ENCODE peak calls at places on chromosomes 6 and 20, in four cellular contexts. H, G, A and M are unnamed samples.

GRCh38 chr6:143223895-143224294 is 163.2 kb downstream of the AIG1 start:
- DNase-seq in H (no peak), G (no peak), A (no peak), M (peak)

GRCh38 chr6:95087394-95088097 is 489.8 kb upstream of the MANEA start:
- DNase-seq in H (peak), G (no peak), A (no peak), M (peak)

GRCh38 chr6:90083891-90084290 is 189.6 kb downstream of the GJA10 start:
- DNase-seq in H (no peak), G (no peak), A (peak), M (no peak)

GRCh38 chr6:4447646-4448315 is 312.4 kb upstream of the ECI2 start:
- DNase-seq in H (no peak), G (no peak), A (no peak), M (no peak)

GRCh38 chr6:136350914-136351313 is 61.3 kb upstream of the BCLAF1 start:
- DNase-seq in H (no peak), G (no peak), A (no peak), M (no peak)

GRCh38 chr6:36516559-36516958 is 30.7 kb downstream of the STK38 start:
- DNase-seq in H (no peak), G (no peak), A (no peak), M (no peak)

GRCh38 chr20:63216849-63217471 is 1.0 kb upstream of the YTHDF1 start:
- DNase-seq in H (no peak), G (no peak), A (no peak), M (no peak)

GRCh38 chr6:157670466-157671186 is 152.4 kb upstream of the SNX9 start:
- DNase-seq in H (no peak), G (no peak), A (no peak), M (no peak)

GRCh38 chr6:27111743-27112142 is 135.8 kb upstream of the PRSS16 start:
- DNase-seq in H (no peak), G (no peak), A (no peak), M (no peak)

GRCh38 chr6:159935065-159935464 is 33.8 kb upstream of the IGF2R start:
- DNase-seq in H (no peak), G (no peak), A (no peak), M (no peak)

GRCh38 chr6:95949985-95950384 is 65.8 kb upstream of the FUT9 start:
- DNase-seq in H (no peak), G (no peak), A (no peak), M (no peak)

GRCh38 chr20:32742322-32743236 is 688 bp downstream of the COMMD7 start:
- DNase-seq in H (no peak), G (peak), A (no peak), M (no peak)

GRCh38 chr6:127381384-127381783 is 38.0 kb upstream of the ECHDC1 start:
- DNase-seq in H (no peak), G (no peak), A (no peak), M (no peak)

GRCh38 chr6:12802440-12802839 is 85.9 kb downstream of the PHACTR1 start:
- DNase-seq in H (no peak), G (no peak), A (no peak), M (no peak)

GRCh38 chr20:17227669-17228623 is 1.1 kb downstream of the PCSK2 start:
- DNase-seq in H (no peak), G (peak), A (no peak), M (no peak)

GRCh38 chr6:157184202-157185015 is 138.9 kb downstream of the TMEM242 start:
- DNase-seq in H (peak), G (peak), A (peak), M (peak)

GRCh38 chr6:149176971-149177667 is 140.4 kb upstream of the TAB2 start:
- DNase-seq in H (no peak), G (no peak), A (no peak), M (peak)

GRCh38 chr6:18262812-18263560 is 1.3 kb downstream of the DEK start:
- DNase-seq in H (no peak), G (no peak), A (peak), M (peak)

GRCh38 chr6:7112741-7113313 is 5.1 kb downstream of the RREB1 start:
- DNase-seq in H (no peak), G (no peak), A (no peak), M (peak)

GRCh38 chr20:36467076-36467999 is 74.0 kb upstream of the MYL9 start:
- DNase-seq in H (no peak), G (no peak), A (no peak), M (no peak)

GRCh38 chr20:33783256-33783655 is 27.9 kb upstream of the CHMP4B start:
- DNase-seq in H (no peak), G (no peak), A (no peak), M (no peak)

GRCh38 chr20:19382371-19382770 is 169.9 kb downstream of the SLC24A3 start:
- DNase-seq in H (no peak), G (no peak), A (no peak), M (no peak)

GRCh38 chr20:63753381-63753780 is 13.8 kb downstream of the SLC2A4RG start:
- DNase-seq in H (no peak), G (no peak), A (no peak), M (no peak)

GRCh38 chr20:7775072-7775471 is 165.2 kb downstream of the HAO1 start:
- DNase-seq in H (no peak), G (no peak), A (no peak), M (no peak)

GRCh38 chr6:138162104-138162946 is 586 bp downstream of the ARFGEF3 start:
- DNase-seq in H (no peak), G (peak), A (no peak), M (no peak)

GRCh38 chr6:106600329-106600728 is 29.0 kb downstream of the RTN4IP1 start:
- DNase-seq in H (no peak), G (no peak), A (no peak), M (no peak)

GRCh38 chr6:24752917-24753486 is 21.7 kb upstream of the GMNN start:
- DNase-seq in H (no peak), G (no peak), A (no peak), M (peak)

GRCh38 chr20:23187759-23188158 is 101.6 kb upstream of the CD93 start:
- DNase-seq in H (no peak), G (no peak), A (no peak), M (no peak)

GRCh38 chr20:34570859-34571306 is 12.4 kb downstream of the MAP1LC3A start:
- DNase-seq in H (no peak), G (no peak), A (peak), M (no peak)

GRCh38 chr6:36131517-36132220 is 1.4 kb downstream of the MAPK13 start:
- DNase-seq in H (no peak), G (no peak), A (peak), M (peak)

GRCh38 chr6:128438311-128438916 is 82.0 kb downstream of the PTPRK start:
- DNase-seq in H (no peak), G (no peak), A (no peak), M (no peak)

GRCh38 chr6:114558153-114558552 is 215.3 kb upstream of the HS3ST5 start:
- DNase-seq in H (no peak), G (no peak), A (no peak), M (no peak)

GRCh38 chr6:113650610-113650979 is 206.6 kb upstream of the MARCKS start:
- DNase-seq in H (no peak), G (no peak), A (no peak), M (no peak)

GRCh38 chr6:67068781-67069180 is 1361.8 kb upstream of the EYS start:
- DNase-seq in H (no peak), G (no peak), A (no peak), M (no peak)

GRCh38 chr20:63183422-63184146 is 32.3 kb downstream of the YTHDF1 start:
- DNase-seq in H (peak), G (peak), A (peak), M (peak)

GRCh38 chr6:4819706-4820283 is 43.6 kb downstream of the CDYL start:
- DNase-seq in H (no peak), G (no peak), A (no peak), M (no peak)

GRCh38 chr6:154428892-154429291 is 72.3 kb upstream of the IPCEF1 start:
- DNase-seq in H (no peak), G (no peak), A (no peak), M (no peak)

GRCh38 chr20:10474606-10475184 is 39.6 kb downstream of the SLX4IP start:
- DNase-seq in H (no peak), G (no peak), A (no peak), M (no peak)

DNA sequence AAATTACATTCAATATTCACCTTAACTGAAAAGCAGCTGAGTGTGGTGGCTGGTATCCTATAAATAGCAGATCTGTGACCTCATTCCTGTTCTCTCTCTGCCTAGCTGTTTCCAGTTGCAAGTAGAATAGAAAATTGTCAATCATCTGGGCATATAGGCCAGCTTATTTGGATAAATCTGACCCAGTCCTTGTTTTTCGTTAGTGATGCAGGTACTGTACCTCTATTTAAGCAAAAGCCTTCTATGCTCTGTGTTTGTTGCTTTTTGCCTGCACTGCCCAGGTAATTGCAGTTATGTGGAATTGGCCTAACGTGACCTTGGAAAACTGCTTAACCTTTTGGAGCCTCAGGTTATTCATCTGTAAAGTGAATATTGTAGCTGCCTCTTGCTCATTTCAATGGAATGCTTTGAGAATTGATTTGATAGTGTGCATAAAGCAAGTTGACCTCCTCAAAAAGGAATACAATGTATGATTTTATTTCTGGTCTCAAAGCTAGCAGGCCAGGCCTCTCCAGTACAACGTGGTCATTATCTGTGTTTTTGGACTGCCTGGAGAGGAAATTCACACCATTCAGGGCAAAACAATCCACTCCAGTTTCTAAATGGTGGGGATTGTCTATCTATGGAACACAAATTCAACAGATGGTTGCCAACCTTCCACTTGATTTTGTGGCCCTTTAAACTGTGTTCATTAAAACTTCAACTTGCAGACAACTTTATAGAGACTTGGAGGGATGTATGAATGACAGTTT is 508.7 kb upstream of the CITED2 start:
- DNase-seq in H (no peak), G (no peak), A (no peak), M (peak)
- TF ChIP-seq FOSL1 in H (no peak), G (no peak), A (no peak), M (no peak)

DNA sequence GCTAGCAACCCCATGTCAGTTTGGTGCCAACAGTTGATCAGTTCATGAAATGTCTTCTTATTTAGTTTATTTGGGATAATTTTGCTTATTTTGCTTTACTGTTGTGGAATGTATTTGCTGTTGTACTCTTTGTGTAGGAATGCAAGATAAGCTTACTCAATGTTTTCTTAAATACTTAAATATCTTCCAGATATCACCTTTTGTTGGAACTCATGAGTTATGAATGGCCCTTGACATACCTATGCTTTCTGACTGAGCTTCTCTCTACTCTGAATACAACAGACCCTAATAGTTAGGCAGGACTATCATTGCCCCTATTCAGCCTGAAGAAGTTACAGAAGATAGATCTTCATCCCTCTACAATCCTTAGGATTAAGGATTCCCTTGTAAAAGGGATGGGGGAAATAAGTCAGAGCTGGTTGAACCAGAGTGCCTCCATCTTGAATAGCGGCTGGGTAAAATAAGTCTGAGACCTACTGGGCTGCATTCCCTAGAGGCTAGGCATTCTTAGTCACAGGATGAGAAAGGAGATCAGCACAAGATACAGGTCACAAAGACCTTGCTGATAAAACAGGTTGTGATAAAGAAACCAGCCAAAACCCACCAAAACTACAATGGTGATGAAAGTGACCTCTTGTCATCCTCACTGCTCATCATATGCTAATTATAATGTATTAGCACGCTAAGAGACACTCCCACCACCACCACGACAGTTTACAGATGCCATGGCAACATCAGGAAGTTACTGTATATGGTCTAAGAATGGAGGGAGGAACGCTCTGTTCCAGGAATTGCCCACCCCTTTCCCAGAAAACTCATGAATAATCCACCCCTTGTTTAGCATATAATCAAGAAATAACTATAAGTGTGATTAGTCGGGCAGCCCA is 196.8 kb downstream of the AKAP7 start:
- DNase-seq in H (no peak), G (no peak), A (no peak), M (no peak)
- TF ChIP-seq FOSL1 in H (no peak), G (no peak), A (no peak), M (no peak)

GRCh38 chr6:31702421-31702818 is 704 bp downstream of the ABHD16A start:
- DNase-seq in H (no peak), G (no peak), A (peak), M (no peak)
- TF ChIP-seq FOSL1 in H (no peak), G (no peak), A (no peak), M (no peak)

GRCh38 chr6:1065986-1066385 is 245.9 kb upstream of the FOXQ1 start:
- DNase-seq in H (no peak), G (no peak), A (no peak), M (no peak)

GRCh38 chr6:1059596-1059995 is 252.3 kb upstream of the FOXQ1 start:
- DNase-seq in H (no peak), G (no peak), A (no peak), M (no peak)

GRCh38 chr6:1066449-1066848 is 245.4 kb upstream of the FOXQ1 start:
- DNase-seq in H (no peak), G (no peak), A (no peak), M (no peak)

GRCh38 chr6:1063671-1064355 is 248.1 kb upstream of the FOXQ1 start:
- DNase-seq in H (no peak), G (no peak), A (no peak), M (no peak)

GRCh38 chr6:1062786-1063545 is 248.9 kb upstream of the FOXQ1 start:
- DNase-seq in H (no peak), G (no peak), A (no peak), M (peak)
- TF ChIP-seq FOSL1 in H (no peak), G (no peak), A (no peak), M (no peak)

GRCh38 chr6:155867682-155868081 is 412.0 kb upstream of the NOX3 start:
- DNase-seq in H (no peak), G (no peak), A (no peak), M (no peak)

DNA sequence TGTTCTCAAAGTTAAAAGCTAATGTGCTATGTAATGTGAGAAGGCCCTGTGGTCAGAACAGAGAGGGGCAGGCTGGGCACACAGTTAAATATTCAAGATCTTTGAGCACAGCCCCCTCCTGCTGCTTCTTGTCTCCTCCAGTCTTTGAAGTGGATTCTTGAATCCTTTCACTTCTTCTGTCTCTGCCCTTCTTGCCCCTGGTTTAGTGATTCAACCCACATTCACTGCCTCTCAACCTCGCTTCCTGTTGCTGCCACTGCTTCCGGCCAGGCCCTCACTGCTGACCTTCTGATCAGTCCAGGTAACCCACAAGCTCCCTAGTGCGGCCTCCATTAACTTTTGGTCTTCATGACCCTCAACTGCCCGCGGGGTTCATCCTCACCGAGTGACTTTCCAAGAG is 417.3 kb upstream of the NOX3 start:
- DNase-seq in H (no peak), G (no peak), A (no peak), M (no peak)
- TF ChIP-seq FOSL1 in H (no peak), G (no peak), A (no peak), M (no peak)

GRCh38 chr20:1169224-1169623 is 15.6 kb downstream of the TMEM74B start:
- DNase-seq in H (no peak), G (no peak), A (no peak), M (no peak)

GRCh38 chr20:1173698-1174097 is 11.1 kb downstream of the TMEM74B start:
- DNase-seq in H (no peak), G (no peak), A (no peak), M (no peak)

GRCh38 chr20:1174787-1175186 is 10.0 kb downstream of the TMEM74B start:
- DNase-seq in H (no peak), G (no peak), A (peak), M (no peak)

GRCh38 chr20:1166963-1167720 is 17.6 kb downstream of the TMEM74B start:
- DNase-seq in H (no peak), G (no peak), A (no peak), M (no peak)

GRCh38 chr20:1171461-1172093 is 13.2 kb downstream of the TMEM74B start:
- DNase-seq in H (no peak), G (peak), A (peak), M (peak)
- TF ChIP-seq FOSL1 in H (no peak), G (no peak), A (no peak), M (no peak)

GRCh38 chr6:80523531-80523970 is 417.1 kb downstream of the BCKDHB start:
- DNase-seq in H (no peak), G (peak), A (no peak), M (no peak)
- TF ChIP-seq FOSL1 in H (no peak), G (no peak), A (no peak), M (no peak)

GRCh38 chr6:34657037-34657306 is 39.6 kb downstream of the ILRUN start:
- DNase-seq in H (no peak), G (no peak), A (no peak), M (no peak)

GRCh38 chr6:34654061-34654460 is 42.5 kb downstream of the ILRUN start:
- DNase-seq in H (no peak), G (no peak), A (no peak), M (no peak)

GRCh38 chr6:34656378-34657036 is 40.1 kb downstream of the ILRUN start:
- DNase-seq in H (no peak), G (no peak), A (peak), M (peak)

GRCh38 chr6:34658605-34659218 is 37.9 kb downstream of the ILRUN start:
- DNase-seq in H (no peak), G (no peak), A (no peak), M (no peak)

GRCh38 chr6:34657307-34657978 is 39.1 kb downstream of the ILRUN start:
- DNase-seq in H (no peak), G (no peak), A (peak), M (peak)
- TF ChIP-seq FOSL1 in H (peak), G (no peak), A (no peak), M (peak)